ENCODE peak calls at places on chromosomes 5 and 9, in six cellular contexts. A is colonic mucosa, M is OCI-LY7, N is fibroblast of lung, F is heart right ventricle, K is lower lobe of right lung. E is an unnamed sample.

GRCh38 chr9:33884856-33885701 is 68.1 kb downstream of the UBE2R2 start:
- DNase-seq in M (no peak), N (peak; percentile 58), K (no peak), F (peak; percentile 66), A (peak; percentile 58), E (no peak)

GRCh38 chr9:101738566-101739183 is at the start of gene GRIN3A:
- DNase-seq in K (peak; percentile 37), A (peak; percentile 30), M (no peak), N (no peak), F (peak; percentile 19), E (no peak)

GRCh38 chr5:2797160-2797559 is 45.7 kb upstream of the IRX2 start:
- DNase-seq in F (no peak), K (no peak), A (no peak), M (no peak), N (no peak), E (no peak)

GRCh38 chr5:154461531-154461930 is 15.7 kb downstream of the SAP30L start:
- DNase-seq in N (no peak), A (no peak), K (no peak), F (no peak), M (no peak), E (no peak)

GRCh38 chr5:96177303-96177869 is 215.7 kb upstream of the ELL2 start:
- DNase-seq in K (no peak), F (no peak), M (no peak), A (no peak), N (peak; percentile 95), E (peak; percentile 100)

GRCh38 chr5:34523382-34523716 is 132.8 kb upstream of the RAI14 start:
- DNase-seq in N (no peak), A (no peak), F (no peak), M (no peak), K (no peak), E (no peak)

GRCh38 chr5:31280210-31280609 is 86.7 kb downstream of the CDH6 start:
- DNase-seq in M (no peak), K (no peak), N (peak; percentile 69), A (no peak), F (no peak), E (no peak)

GRCh38 chr9:112308576-112308975 is 24.8 kb downstream of the PTBP3 start:
- DNase-seq in K (no peak), A (no peak), F (no peak), M (no peak), N (no peak), E (no peak)

GRCh38 chr5:51382508-51382758 is 815 bp upstream of the ISL1 start:
- DNase-seq in F (no peak), N (no peak), K (no peak), M (no peak), A (no peak), E (no peak)

GRCh38 chr9:138059196-138059595 is 181.6 kb downstream of the CACNA1B start:
- DNase-seq in N (no peak), M (no peak), K (no peak), A (no peak), F (no peak), E (no peak)

GRCh38 chr9:95264954-95265615 is 52.4 kb downstream of the FANCC start:
- DNase-seq in A (no peak), F (no peak), K (no peak), N (peak; percentile 52), M (peak; percentile 24), E (no peak)

GRCh38 chr5:151150484-151151262 is 6.9 kb downstream of the ANXA6 start:
- DNase-seq in A (peak; percentile 39), F (peak; percentile 26), N (peak; percentile 21), K (peak; percentile 53), M (peak; percentile 81), E (no peak)

GRCh38 chr9:36151306-36152210 is 15.0 kb downstream of the GLIPR2 start:
- DNase-seq in K (peak; percentile 87), F (peak; percentile 58), M (peak; percentile 92), N (peak; percentile 85), A (peak; percentile 57), E (no peak)

GRCh38 chr9:7976856-7977255 is 177.3 kb upstream of the DMAC1 start:
- DNase-seq in M (peak; percentile 27), F (no peak), K (no peak), N (no peak), A (no peak), E (no peak)

GRCh38 chr9:7976167-7976755 is 176.7 kb upstream of the DMAC1 start:
- DNase-seq in F (no peak), A (no peak), N (peak; percentile 7), M (peak; percentile 94), K (no peak), E (no peak)

GRCh38 chr9:7977586-7977985 is 178.0 kb upstream of the DMAC1 start:
- DNase-seq in M (no peak), N (no peak), A (no peak), K (no peak), F (no peak), E (no peak)

GRCh38 chr9:7973123-7973522 is 173.5 kb upstream of the DMAC1 start:
- DNase-seq in M (no peak), F (no peak), N (no peak), K (no peak), A (no peak), E (no peak)

GRCh38 chr9:7974335-7975005 is 174.9 kb upstream of the DMAC1 start:
- DNase-seq in F (no peak), K (no peak), N (no peak), M (peak; percentile 88), A (no peak), E (no peak)
- H3K27ac ChIP-seq in F (no peak overlapping the region), K (no peak overlapping the region), N (no peak overlapping the region), M (peak overlapping the region; percentile 93), A (no peak overlapping the region), E (no peak overlapping the region)

GRCh38 chr9:16154570-16155078 is 601.8 kb downstream of the CCDC171 start:
- DNase-seq in M (peak; percentile 4), N (peak; percentile 64), K (no peak), F (no peak), A (peak; percentile 49), E (no peak)
- H3K4me1 ChIP-seq in M (no peaks in the 10 kb centered on the region), N (no peaks in the 10 kb centered on the region), K (no peaks in the 10 kb centered on the region), F (peaks cover 10% of the 10 kb centered on the region), A (no peaks in the 10 kb centered on the region), E (no peaks in the 10 kb centered on the region)

GRCh38 chr5:167254150-167254549 is 1037.3 kb upstream of the WWC1 start:
- DNase-seq in M (no peak), N (no peak), F (no peak), K (no peak), A (no peak), E (no peak)
- H3K27ac ChIP-seq in M (no peak overlapping the region), N (no peak overlapping the region), F (no peak overlapping the region), K (no peak overlapping the region), A (no peak overlapping the region), E (no peak overlapping the region)

DNA sequence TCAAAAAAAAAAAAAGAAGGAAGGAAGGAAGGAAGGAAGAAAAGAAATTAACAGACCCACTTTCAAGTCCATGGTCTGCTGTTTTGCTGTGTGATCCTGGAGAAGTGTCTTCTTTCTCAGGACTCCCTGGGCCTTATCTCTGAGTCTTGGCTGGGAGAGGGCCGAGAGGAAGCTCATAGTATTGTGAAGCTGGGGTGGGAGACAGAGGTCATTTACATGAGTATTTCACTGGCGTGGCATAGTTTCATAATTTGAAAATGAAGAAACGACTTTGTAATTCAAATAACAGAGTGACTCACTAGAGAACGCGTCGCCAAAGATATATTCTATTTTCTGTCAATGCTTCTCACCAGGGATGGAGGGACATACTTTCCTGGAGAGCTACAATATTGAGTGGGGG is 2.4 kb upstream of the C9orf50 start:
- DNase-seq in A (no peak), F (no peak), K (no peak), N (peak; percentile 67), M (no peak), E (no peak)
- H3K4me1 ChIP-seq in A (peaks cover 10% of the 10 kb centered on the region), F (peaks cover 40% of the 10 kb centered on the region), K (peaks cover 41% of the 10 kb centered on the region), N (peaks cover 16% of the 10 kb centered on the region), M (peaks cover 31% of the 10 kb centered on the region), E (no peaks in the 10 kb centered on the region)

GRCh38 chr5:33340195-33340594 is 100.6 kb upstream of the TARS1 start:
- DNase-seq in M (no peak), K (no peak), N (no peak), F (no peak), A (no peak), E (no peak)
- H3K27ac ChIP-seq in M (no peak overlapping the region), K (no peak overlapping the region), N (no peak overlapping the region), F (no peak overlapping the region), A (no peak overlapping the region), E (no peak overlapping the region)

DNA sequence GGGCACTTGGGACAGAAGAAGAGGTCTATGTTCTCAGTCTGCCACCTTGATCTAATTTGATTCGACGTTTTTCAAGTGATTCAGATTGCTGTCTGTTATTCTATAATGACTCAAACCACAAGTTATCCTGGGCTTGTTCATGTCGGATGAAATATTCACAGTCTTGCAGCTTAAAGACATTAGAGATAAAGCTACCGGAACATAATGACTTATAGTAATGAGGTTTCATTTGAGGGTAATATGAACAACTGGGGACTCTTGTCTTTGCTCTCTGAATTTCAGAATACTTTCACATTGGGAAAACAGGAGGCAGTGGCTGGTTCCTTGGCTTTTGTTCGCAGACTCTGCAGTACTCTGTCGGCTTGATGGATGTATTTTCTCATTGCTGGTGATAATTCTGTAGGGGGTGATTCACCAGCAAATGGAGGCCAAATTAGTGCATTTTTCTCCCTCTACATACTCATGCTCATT is 154.5 kb upstream of the ANKH start:
- DNase-seq in A (no peak), M (no peak), K (no peak), N (peak; percentile 90), F (no peak), E (no peak)
- H3K4me1 ChIP-seq in A (no peaks in the 10 kb centered on the region), M (peaks cover 4% of the 10 kb centered on the region), K (no peaks in the 10 kb centered on the region), N (no peaks in the 10 kb centered on the region), F (peaks cover 11% of the 10 kb centered on the region), E (no peaks in the 10 kb centered on the region)

DNA sequence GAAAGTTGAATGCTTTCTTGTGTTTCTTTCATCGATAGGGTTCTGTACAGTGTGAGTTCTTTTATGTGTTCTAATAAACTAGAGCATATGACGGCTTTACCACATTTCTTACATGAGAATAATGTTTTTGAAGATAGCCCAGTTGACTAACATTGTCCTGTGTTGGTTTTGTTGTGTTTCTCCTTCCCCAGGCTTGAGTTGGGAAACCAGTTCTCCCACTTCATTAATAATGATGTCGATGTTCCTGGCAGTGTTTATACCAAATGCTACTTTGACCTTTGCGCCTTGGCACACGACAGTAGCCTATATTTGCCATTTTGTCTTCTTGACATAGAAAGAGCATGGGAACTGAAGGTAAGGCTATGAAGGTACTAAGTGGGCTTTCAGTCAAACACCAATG is 14.4 kb upstream of the ZNF782 start:
- DNase-seq in N (no peak), A (peak; percentile 47), K (no peak), F (no peak), M (no peak), E (peak; percentile 25)
- H3K27ac ChIP-seq in N (no peak overlapping the region), A (peak overlapping the region; percentile 0), K (no peak overlapping the region), F (no peak overlapping the region), M (no peak overlapping the region), E (no peak overlapping the region)

E was measured in foreskin keratinocyte.